ENCODE peak calls at places on chromosomes 3 and 15, in ten cellular contexts. N is endothelial cell of umbilical vein, H is A549, O is heart left ventricle, K is Peyer's patch, A is body of pancreas, L is adrenal gland, Z is esophagus squamous epithelium, D is HepG2, X is vagina. F is an unnamed sample.

GRCh38 chr3:12898980-12899755 is 57.8 kb upstream of the RPL32 start:
- DNase-seq in N (no peak), H (no peak), O (no peak), K (no peak), A (no peak), L (no peak), Z (no peak), D (no peak), X (no peak), F (no peak)

GRCh38 chr3:73580343-73580742 is 44.4 kb downstream of the PDZRN3 start:
- DNase-seq in N (no peak), H (no peak), O (no peak), K (no peak), A (no peak), L (no peak), Z (no peak), D (no peak), X (no peak), F (peak; percentile 45)

GRCh38 chr3:52174896-52175295 is 20.7 kb upstream of the POC1A start:
- DNase-seq in N (no peak), H (no peak), O (no peak), K (no peak), A (no peak), L (no peak), Z (no peak), D (no peak), X (no peak), F (no peak)

GRCh38 chr3:136109499-136109898 is 86.6 kb downstream of the MSL2 start:
- DNase-seq in N (no peak), H (no peak), O (no peak), K (no peak), A (no peak), L (no peak), Z (no peak), D (no peak), X (no peak), F (no peak)

GRCh38 chr15:51842852-51843737 is 13.6 kb downstream of the TMOD3 start:
- DNase-seq in N (peak; percentile 37), H (peak; percentile 81), O (no peak), K (no peak), A (no peak), L (no peak), Z (no peak), D (peak; percentile 71), X (no peak), F (no peak)

GRCh38 chr3:142987707-142988106 is 13.7 kb upstream of the U2SURP start:
- DNase-seq in N (no peak), H (no peak), O (peak; percentile 30), K (no peak), A (no peak), L (no peak), Z (no peak), D (no peak), X (no peak), F (peak; percentile 57)

GRCh38 chr3:3560566-3561336 is 238.5 kb upstream of the LRRN1 start:
- DNase-seq in N (no peak), H (no peak), O (no peak), K (no peak), A (no peak), L (no peak), Z (no peak), D (no peak), X (no peak), F (no peak)

GRCh38 chr3:37457392-37458065 is 283.1 kb upstream of the LRRFIP2 start:
- DNase-seq in N (peak; percentile 6), H (no peak), O (peak; percentile 24), K (no peak), A (no peak), L (peak; percentile 59), Z (no peak), D (no peak), X (no peak), F (no peak)

GRCh38 chr3:11603628-11604027 is 40.1 kb downstream of the VGLL4 start:
- DNase-seq in N (peak; percentile 53), H (peak; percentile 25), O (no peak), K (no peak), A (no peak), L (no peak), Z (no peak), D (no peak), X (no peak), F (peak; percentile 58)

GRCh38 chr3:127754411-127755304 is 67.7 kb downstream of the MGLL start:
- DNase-seq in N (no peak), H (no peak), O (no peak), K (peak; percentile 25), A (no peak), L (no peak), Z (no peak), D (no peak), X (no peak), F (no peak)

GRCh38 chr3:134903840-134904239 is 108.8 kb downstream of the EPHB1 start:
- DNase-seq in N (no peak), H (no peak), O (no peak), K (no peak), A (no peak), L (no peak), Z (no peak), D (no peak), X (no peak), F (no peak)

DNA sequence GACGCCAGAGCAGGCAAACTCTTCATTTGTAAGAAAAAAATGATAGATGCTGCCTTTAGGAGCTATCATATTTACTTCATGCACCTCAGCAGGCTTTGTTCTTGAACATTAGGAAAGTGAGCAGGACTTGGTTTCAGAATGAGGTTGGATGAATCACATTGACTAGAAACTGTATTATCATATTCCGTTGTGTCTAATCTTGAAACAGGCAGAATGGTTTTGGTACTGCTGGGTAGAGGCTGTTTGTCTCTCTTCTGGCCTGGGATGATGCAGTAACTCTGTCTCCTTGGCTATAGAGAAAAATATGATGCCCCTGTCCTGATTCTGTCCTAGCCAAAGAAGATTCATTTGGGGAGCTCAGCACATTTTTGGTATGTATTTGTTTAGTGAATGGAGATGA is 344.2 kb upstream of the GRM7 start:
- DNase-seq in N (no peak), H (no peak), O (no peak), K (no peak), A (no peak), L (no peak), Z (no peak), D (no peak), X (no peak), F (no peak)
- H3K27ac ChIP-seq in N (no peak overlapping the region), H (no peak overlapping the region), O (no peak overlapping the region), K (no peak overlapping the region), A (no peak overlapping the region), L (no peak overlapping the region), Z (no peak overlapping the region), D (no peak overlapping the region), X (no peak overlapping the region), F (no peak overlapping the region)

GRCh38 chr15:31222769-31223345 is 103.8 kb upstream of the KLF13 start:
- DNase-seq in N (no peak), H (no peak), O (no peak), K (no peak), A (no peak), L (no peak), Z (no peak), D (no peak), X (no peak), F (no peak)

GRCh38 chr15:31226011-31226410 is 100.6 kb upstream of the KLF13 start:
- DNase-seq in N (no peak), H (peak; percentile 14), O (no peak), K (no peak), A (no peak), L (no peak), Z (no peak), D (no peak), X (no peak), F (no peak)

GRCh38 chr15:31221936-31222515 is 104.6 kb upstream of the KLF13 start:
- DNase-seq in N (no peak), H (peak; percentile 25), O (no peak), K (no peak), A (no peak), L (no peak), Z (no peak), D (no peak), X (no peak), F (peak; percentile 26)

GRCh38 chr15:31225356-31225955 is 101.2 kb upstream of the KLF13 start:
- DNase-seq in N (no peak), H (no peak), O (no peak), K (no peak), A (no peak), L (no peak), Z (no peak), D (no peak), X (no peak), F (no peak)

GRCh38 chr15:31223478-31224350 is 102.9 kb upstream of the KLF13 start:
- DNase-seq in N (peak; percentile 18), H (no peak), O (no peak), K (no peak), A (no peak), L (no peak), Z (no peak), D (no peak), X (no peak), F (no peak)
- TF ChIP-seq POLR2A in N (no peak), H (no peak), O (no peak), K (no peak), A (no peak), L (no peak), Z (no peak), D (no peak), X (no peak), F (no peak)

DNA sequence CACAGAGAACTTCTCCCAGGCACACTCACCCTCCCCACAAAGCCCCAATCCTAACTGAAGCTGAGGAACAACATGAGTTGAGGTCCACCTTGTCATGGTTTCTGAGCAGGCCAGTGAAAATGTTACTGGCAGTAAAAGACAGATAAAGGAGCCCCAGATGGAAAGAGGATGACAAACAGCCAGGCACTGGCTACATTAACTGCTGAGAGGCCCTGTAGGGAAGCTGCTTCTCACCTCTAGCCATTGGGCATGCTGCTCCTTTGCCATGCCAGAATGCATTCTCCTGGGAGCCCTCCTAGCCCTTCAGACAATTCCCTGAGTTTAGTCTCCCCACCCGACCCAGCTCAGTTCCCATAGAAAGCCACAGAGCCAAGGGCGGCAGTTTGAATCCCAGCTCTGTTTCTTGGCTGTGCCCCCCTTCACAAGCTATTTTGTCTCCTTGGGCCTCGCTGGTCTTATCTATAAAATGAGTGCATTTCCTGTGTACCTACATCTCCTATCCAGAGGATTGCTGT is 60.5 kb downstream of the LMCD1 start:
- DNase-seq in N (no peak), H (no peak), O (no peak), K (no peak), A (no peak), L (no peak), Z (no peak), D (no peak), X (no peak), F (no peak)
- H3K27ac ChIP-seq in N (no peak overlapping the region), H (no peak overlapping the region), O (peak overlapping the region; percentile 75), K (no peak overlapping the region), A (no peak overlapping the region), L (no peak overlapping the region), Z (peak overlapping the region; percentile 15), D (no peak overlapping the region), X (no peak overlapping the region), F (peak overlapping the region; percentile 93)

DNA sequence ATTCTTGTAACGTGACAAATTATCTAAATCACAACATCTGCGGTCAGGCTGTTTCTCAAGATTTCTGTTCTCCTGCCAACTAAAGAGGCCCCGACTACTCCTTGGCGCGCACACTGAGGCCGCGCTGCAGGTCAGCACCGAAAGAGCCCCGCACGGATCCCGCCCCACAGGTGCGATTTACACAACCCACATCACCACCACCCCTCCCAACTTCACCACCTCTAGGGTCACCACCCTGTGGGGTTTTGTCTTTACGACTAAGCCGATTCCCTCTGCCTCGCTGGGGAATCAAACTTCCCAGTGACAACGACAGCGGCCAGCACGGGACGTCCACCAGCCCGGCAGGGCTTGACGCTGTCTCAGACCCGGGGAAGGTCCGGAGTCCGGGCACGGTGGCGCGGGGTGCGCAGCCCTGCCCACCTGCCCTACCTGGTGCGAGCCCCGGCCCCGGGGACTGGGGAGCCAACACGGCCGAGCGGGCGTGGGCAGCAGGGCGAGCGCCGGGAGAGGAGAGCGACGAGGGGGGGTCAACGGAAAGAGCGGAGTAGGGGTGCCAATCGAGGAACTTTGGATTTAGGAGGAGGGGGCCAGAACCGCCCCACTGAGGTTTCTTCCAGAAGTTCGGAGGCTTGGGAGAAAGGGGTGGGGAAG is 764 bp downstream of the UACA start:
- DNase-seq in N (peak; percentile 59), H (peak; percentile 61), O (peak; percentile 44), K (no peak), A (peak; percentile 53), L (peak; percentile 65), Z (no peak), D (no peak), X (no peak), F (peak; percentile 72)
- TF ChIP-seq POLR2A in N (no peak), H (no peak), O (no peak), K (peak; percentile 43), A (no peak), L (no peak), Z (no peak), D (no peak), X (no peak), F (peak; percentile 52)

F was measured in gastrocnemius medialis.